ENCODE peak calls at places on chromosome 5, in seven cellular contexts. K is IMR-90, T is neuronal stem cell, P is H9, E is mesenchymal stem cell, U is H1, L is trophoblast cell. A is an unnamed sample.

GRCh38 chr5:123094919-123095693 is 6.1 kb downstream of the PRDM6 start:
- DNase-seq in K (peak; percentile 18), T (no peak), P (peak; percentile 66), E (no peak), U (peak; percentile 85), L (no peak), A (peak; percentile 69)

GRCh38 chr5:82586597-82586996 is 308.4 kb upstream of the RPS23 start:
- DNase-seq in K (no peak), T (no peak), P (no peak), E (no peak), U (no peak), L (no peak), A (no peak)

GRCh38 chr5:23631283-23632045 is 124.1 kb downstream of the PRDM9 start:
- DNase-seq in K (peak; percentile 1), T (no peak), P (no peak), E (peak; percentile 25), U (no peak), L (peak; percentile 1), A (no peak)

GRCh38 chr5:58502032-58502431 is 10.8 kb downstream of the GAPT start:
- DNase-seq in K (no peak), T (peak; percentile 12), P (peak; percentile 28), E (no peak), U (no peak), L (peak; percentile 24), A (peak; percentile 42)

GRCh38 chr5:15010936-15011335 is 139.4 kb upstream of the ANKH start:
- DNase-seq in K (no peak), T (no peak), P (no peak), E (peak; percentile 4), U (no peak), L (no peak), A (no peak)

GRCh38 chr5:102901821-102902448 is 146.8 kb downstream of the PAM start:
- DNase-seq in K (no peak), T (no peak), P (no peak), E (no peak), U (no peak), L (no peak), A (no peak)

GRCh38 chr5:135013947-135014570 is 20.0 kb downstream of the PITX1 start:
- DNase-seq in K (peak; percentile 58), T (no peak), P (peak; percentile 20), E (no peak), U (peak; percentile 41), L (no peak), A (no peak)

GRCh38 chr5:90645024-90645610 is 86.5 kb downstream of the ADGRV1 start:
- DNase-seq in K (no peak), T (no peak), P (peak; percentile 79), E (peak; percentile 42), U (no peak), L (no peak), A (peak; percentile 97)

GRCh38 chr5:96687080-96687479 is 24.9 kb downstream of the CAST start:
- DNase-seq in K (no peak), T (no peak), P (no peak), E (no peak), U (no peak), L (no peak), A (no peak)

GRCh38 chr5:16411741-16412455 is 53.7 kb downstream of the ZNF622 start:
- DNase-seq in K (peak; percentile 46), T (no peak), P (no peak), E (no peak), U (no peak), L (no peak), A (no peak)

GRCh38 chr5:172165465-172165864 is 22.6 kb downstream of the STK10 start:
- DNase-seq in K (no peak), T (no peak), P (no peak), E (no peak), U (no peak), L (no peak), A (no peak)

GRCh38 chr5:109409061-109409843 is 522 bp downstream of the PJA2 start:
- DNase-seq in K (peak; percentile 80), T (peak; percentile 56), P (peak; percentile 55), E (peak; percentile 92), U (peak; percentile 70), L (peak; percentile 17), A (peak; percentile 77)

GRCh38 chr5:81572201-81572600 is 178.3 kb upstream of the ACOT12 start:
- DNase-seq in K (no peak), T (no peak), P (no peak), E (no peak), U (no peak), L (no peak), A (no peak)

GRCh38 chr5:74145904-74146303 is 494.6 kb downstream of the ENC1 start:
- DNase-seq in K (no peak), T (no peak), P (no peak), E (no peak), U (no peak), L (peak; percentile 23), A (peak; percentile 6)

GRCh38 chr5:56480305-56481146 is 247.4 kb upstream of the ANKRD55 start:
- DNase-seq in K (peak; percentile 84), T (peak; percentile 61), P (peak; percentile 47), E (peak; percentile 76), U (peak; percentile 60), L (no peak), A (peak; percentile 78)

GRCh38 chr5:56479126-56479525 is 246.0 kb upstream of the ANKRD55 start:
- DNase-seq in K (no peak), T (no peak), P (no peak), E (no peak), U (no peak), L (no peak), A (no peak)

GRCh38 chr5:56479701-56480304 is 246.7 kb upstream of the ANKRD55 start:
- DNase-seq in K (no peak), T (no peak), P (no peak), E (no peak), U (no peak), L (no peak), A (peak; percentile 33)

GRCh38 chr5:56481998-56482698 is 249.0 kb upstream of the ANKRD55 start:
- DNase-seq in K (no peak), T (no peak), P (no peak), E (no peak), U (no peak), L (no peak), A (no peak)

DNA sequence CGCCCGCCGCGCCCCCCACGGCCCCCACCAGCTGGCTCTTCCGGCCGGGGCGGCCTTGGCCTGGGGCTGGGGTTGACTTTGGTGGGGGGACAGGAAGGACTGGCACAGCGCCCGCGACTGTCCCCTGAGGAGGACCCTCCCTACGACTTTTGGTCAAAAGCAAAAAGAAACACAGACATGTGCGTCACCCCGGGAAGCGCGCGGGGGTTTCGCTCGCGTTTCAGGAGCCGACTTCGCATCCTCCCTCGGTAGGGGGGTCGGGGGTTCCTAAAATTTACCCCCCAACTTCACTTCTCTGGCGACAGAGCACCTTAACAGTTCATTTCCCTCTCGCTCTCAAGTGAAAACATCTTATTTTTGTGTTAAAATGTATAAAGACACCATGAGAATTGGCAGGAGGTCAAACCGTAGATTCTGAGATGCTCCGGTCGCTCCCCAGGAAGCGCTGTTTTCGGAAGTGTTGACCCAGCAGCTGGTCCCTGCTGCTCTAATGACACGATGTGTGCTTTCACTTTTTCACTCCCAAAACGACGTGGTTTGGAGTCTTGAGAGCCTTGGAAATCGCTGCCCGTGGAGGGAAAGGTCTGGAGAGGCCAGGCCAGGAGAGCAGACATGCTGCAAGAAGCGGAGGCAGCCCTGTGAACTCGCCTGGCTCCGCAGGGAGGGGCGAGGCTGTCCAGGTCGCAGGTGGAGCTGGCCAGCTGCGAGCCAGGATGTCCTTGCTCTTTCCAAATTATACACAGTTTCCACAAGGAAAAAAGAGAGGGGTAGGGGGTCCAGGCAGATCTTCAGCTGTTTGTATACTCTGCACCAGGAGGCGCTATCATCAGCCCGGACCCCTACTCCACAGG is 248.2 kb upstream of the ANKRD55 start:
- DNase-seq in K (peak; percentile 54), T (peak; percentile 31), P (peak; percentile 55), E (peak; percentile 71), U (peak; percentile 60), L (peak; percentile 18), A (peak; percentile 66)
- H3K4me2 ChIP-seq in K (peak overlapping the region; percentile 77), T (peak overlapping the region; percentile 84), P (peak overlapping the region; percentile 79), E (peak overlapping the region; percentile 67), U (peak overlapping the region; percentile 78), L (peak overlapping the region; percentile 85), A (peak overlapping the region; percentile 74)

GRCh38 chr5:173709761-173710160 is 93.3 kb upstream of the BOD1 start:
- DNase-seq in K (no peak), T (no peak), P (no peak), E (no peak), U (no peak), L (no peak), A (no peak)

GRCh38 chr5:173711466-173711865 is 95.0 kb upstream of the BOD1 start:
- DNase-seq in K (no peak), T (no peak), P (no peak), E (no peak), U (no peak), L (no peak), A (no peak)

GRCh38 chr5:173712609-173713176 is 96.2 kb upstream of the BOD1 start:
- DNase-seq in K (no peak), T (no peak), P (no peak), E (no peak), U (no peak), L (no peak), A (no peak)

GRCh38 chr5:173709145-173709544 is 92.7 kb upstream of the BOD1 start:
- DNase-seq in K (no peak), T (no peak), P (no peak), E (no peak), U (no peak), L (no peak), A (no peak)

GRCh38 chr5:173710528-173710927 is 94.1 kb upstream of the BOD1 start:
- DNase-seq in K (no peak), T (no peak), P (no peak), E (no peak), U (no peak), L (no peak), A (no peak)
- H3K4ac ChIP-seq in K (no peak overlapping the region), T (no peak overlapping the region), P (no peak overlapping the region), E (no peak overlapping the region), U (no peak overlapping the region), L (no peak overlapping the region), A (no peak overlapping the region)

GRCh38 chr5:143494162-143494561 is 90.7 kb upstream of the NR3C1 start:
- DNase-seq in K (peak; percentile 94), T (no peak), P (no peak), E (peak; percentile 42), U (no peak), L (peak; percentile 22), A (no peak)

GRCh38 chr5:143494595-143494994 is 91.1 kb upstream of the NR3C1 start:
- DNase-seq in K (no peak), T (no peak), P (no peak), E (no peak), U (no peak), L (peak; percentile 48), A (no peak)

GRCh38 chr5:143496928-143497327 is 93.4 kb upstream of the NR3C1 start:
- DNase-seq in K (peak; percentile 58), T (no peak), P (no peak), E (no peak), U (no peak), L (peak; percentile 22), A (no peak)

GRCh38 chr5:143495823-143496275 is 92.4 kb upstream of the NR3C1 start:
- DNase-seq in K (peak; percentile 81), T (no peak), P (no peak), E (peak; percentile 47), U (no peak), L (no peak), A (no peak)

GRCh38 chr5:143495124-143495523 is 91.6 kb upstream of the NR3C1 start:
- DNase-seq in K (peak; percentile 37), T (no peak), P (no peak), E (peak; percentile 15), U (no peak), L (peak; percentile 53), A (no peak)
- H3K4me2 ChIP-seq in K (no peak overlapping the region), T (no peak overlapping the region), P (no peak overlapping the region), E (no peak overlapping the region), U (no peak overlapping the region), L (no peak overlapping the region), A (no peak overlapping the region)

GRCh38 chr5:168072665-168073064 is 218.8 kb upstream of the WWC1 start:
- DNase-seq in K (no peak), T (no peak), P (no peak), E (no peak), U (no peak), L (no peak), A (peak; percentile 48)
- H3K4ac ChIP-seq in K (no peak overlapping the region), T (no peak overlapping the region), P (no peak overlapping the region), E (no peak overlapping the region), U (no peak overlapping the region), L (no peak overlapping the region), A (no peak overlapping the region)

A was measured in mesendoderm.